ENCODE peak calls at places on chromosome 11, in ten cellular contexts. W is cerebellar cortex; Y is lung microvascular endothelial cell; Q is A549; N is fibroblast of lung; O is stimulated activated CD8-positive, alpha-beta memory T cell treated with anti-CD3 and anti-CD28 coated beads, Interleukin-15, amount 100 ng/mL, for 24 hours; M is GM12892; D is stimulated activated CD4-positive, alpha-beta T cell treated with anti-CD3 and anti-CD28 coated beads, Interleukin-1b, Interleukin-23, amount 100 ng/mL, for 1 hour; G is epithelial cell of esophagus; B is vagina. Z is an unnamed sample.

GRCh38 chr11:9065614-9066431 is 25.6 kb downstream of the SCUBE2 start:
- DNase-seq in W (no peak), Y (no peak), Q (no peak), N (peak), O (no peak), M (no peak), D (no peak), G (no peak), B (no peak), Z (peak)

GRCh38 chr11:1863352-1864215 is 10.7 kb downstream of the LSP1 start:
- DNase-seq in W (no peak), Y (peak), Q (peak), N (peak), O (no peak), M (no peak), D (no peak), G (peak), B (no peak), Z (no peak)

GRCh38 chr11:75107187-75107586 is 10.5 kb upstream of the OR2AT4 start:
- DNase-seq in W (no peak), Y (peak), Q (no peak), N (peak), O (no peak), M (no peak), D (no peak), G (no peak), B (no peak), Z (no peak)

GRCh38 chr11:100687032-100687629 is at the start of gene ARHGAP42:
- DNase-seq in W (no peak), Y (peak), Q (peak), N (peak), O (no peak), M (peak), D (no peak), G (peak), B (peak), Z (peak)

GRCh38 chr11:1087961-1088926 is 13.6 kb downstream of the MUC2 start:
- DNase-seq in W (peak), Y (no peak), Q (no peak), N (no peak), O (no peak), M (no peak), D (no peak), G (no peak), B (no peak), Z (no peak)

GRCh38 chr11:95912902-95913560 is 10.9 kb downstream of the MTMR2 start:
- DNase-seq in W (no peak), Y (peak), Q (no peak), N (peak), O (no peak), M (no peak), D (no peak), G (peak), B (no peak), Z (no peak)

GRCh38 chr11:104041792-104042191 is 5.4 kb downstream of the DDI1 start:
- DNase-seq in W (no peak), Y (no peak), Q (no peak), N (no peak), O (no peak), M (no peak), D (no peak), G (no peak), B (no peak), Z (no peak)

GRCh38 chr11:90343670-90344069 is 120.8 kb upstream of the CHORDC1 start:
- DNase-seq in W (no peak), Y (no peak), Q (no peak), N (no peak), O (no peak), M (no peak), D (no peak), G (no peak), B (no peak), Z (no peak)